ENCODE peak calls at places on chromosome 18, in ten cellular contexts. One of them, this sample, is unnamed.

GRCh38 chr18:67043276-67043675 is 439.4 kb upstream of the CDH19 start:
- DNase-seq in endothelial cell of umbilical vein: no peak
- DNase-seq in breast epithelium: no peak
- DNase-seq in HCT116: no peak
- DNase-seq in H1: no peak
- DNase-seq in spleen: peak; percentile 68
- DNase-seq in HepG2: no peak
- DNase-seq in GM23338: peak; percentile 45
- DNase-seq in prostate gland: no peak
- DNase-seq in SK-N-SH: no peak
- DNase-seq in this sample: no peak

GRCh38 chr18:78976697-78977626 is 2.7 kb upstream of the SALL3 start:
- DNase-seq in HepG2: no peak
- DNase-seq in HCT116: no peak
- DNase-seq in breast epithelium: no peak
- DNase-seq in SK-N-SH: no peak
- DNase-seq in spleen: no peak
- DNase-seq in endothelial cell of umbilical vein: no peak
- DNase-seq in prostate gland: no peak
- DNase-seq in GM23338: peak; percentile 37
- DNase-seq in H1: no peak
- DNase-seq in this sample: no peak

GRCh38 chr18:45054595-45054994 is 373.9 kb downstream of the SETBP1 start:
- DNase-seq in H1: no peak
- DNase-seq in endothelial cell of umbilical vein: no peak
- DNase-seq in spleen: no peak
- DNase-seq in prostate gland: no peak
- DNase-seq in HCT116: no peak
- DNase-seq in GM23338: no peak
- DNase-seq in breast epithelium: no peak
- DNase-seq in HepG2: no peak
- DNase-seq in SK-N-SH: no peak
- DNase-seq in this sample: no peak

GRCh38 chr18:61322265-61322873 is 10.9 kb upstream of the CDH20 start:
- DNase-seq in spleen: peak; percentile 78
- DNase-seq in H1: no peak
- DNase-seq in endothelial cell of umbilical vein: peak; percentile 53
- DNase-seq in prostate gland: no peak
- DNase-seq in breast epithelium: no peak
- DNase-seq in GM23338: peak; percentile 85
- DNase-seq in SK-N-SH: peak; percentile 62
- DNase-seq in HepG2: peak; percentile 42
- DNase-seq in HCT116: peak; percentile 27
- DNase-seq in this sample: no peak

GRCh38 chr18:36412778-36413177 is 115.3 kb downstream of the FHOD3 start:
- DNase-seq in prostate gland: no peak
- DNase-seq in spleen: no peak
- DNase-seq in endothelial cell of umbilical vein: no peak
- DNase-seq in breast epithelium: no peak
- DNase-seq in GM23338: peak; percentile 73
- DNase-seq in H1: no peak
- DNase-seq in HCT116: no peak
- DNase-seq in HepG2: peak; percentile 29
- DNase-seq in SK-N-SH: peak; percentile 41
- DNase-seq in this sample: no peak

GRCh38 chr18:49611316-49611715 is 49.5 kb downstream of the LIPG start:
- DNase-seq in H1: no peak
- DNase-seq in prostate gland: no peak
- DNase-seq in GM23338: no peak
- DNase-seq in spleen: no peak
- DNase-seq in HepG2: no peak
- DNase-seq in SK-N-SH: no peak
- DNase-seq in endothelial cell of umbilical vein: no peak
- DNase-seq in HCT116: no peak
- DNase-seq in breast epithelium: no peak
- DNase-seq in this sample: no peak

GRCh38 chr18:12373032-12373770 is 3.8 kb downstream of the AFG3L2 start:
- DNase-seq in prostate gland: no peak
- DNase-seq in H1: no peak
- DNase-seq in spleen: no peak
- DNase-seq in HCT116: no peak
- DNase-seq in GM23338: no peak
- DNase-seq in breast epithelium: no peak
- DNase-seq in HepG2: no peak
- DNase-seq in SK-N-SH: no peak
- DNase-seq in endothelial cell of umbilical vein: peak; percentile 26
- DNase-seq in this sample: no peak

GRCh38 chr18:13471971-13472628 is 253.5 kb downstream of the LDLRAD4 start:
- DNase-seq in HCT116: no peak
- DNase-seq in SK-N-SH: no peak
- DNase-seq in breast epithelium: no peak
- DNase-seq in prostate gland: no peak
- DNase-seq in GM23338: peak; percentile 18
- DNase-seq in endothelial cell of umbilical vein: no peak
- DNase-seq in H1: no peak
- DNase-seq in HepG2: peak; percentile 86
- DNase-seq in spleen: peak; percentile 74
- DNase-seq in this sample: no peak

GRCh38 chr18:395481-396250 is 104.8 kb downstream of the COLEC12 start:
- DNase-seq in HCT116: no peak
- DNase-seq in GM23338: no peak
- DNase-seq in SK-N-SH: peak; percentile 70
- DNase-seq in spleen: no peak
- DNase-seq in prostate gland: peak; percentile 40
- DNase-seq in endothelial cell of umbilical vein: peak; percentile 86
- DNase-seq in H1: no peak
- DNase-seq in breast epithelium: no peak
- DNase-seq in HepG2: no peak
- DNase-seq in this sample: no peak

GRCh38 chr18:34223164-34223892 is 1.4 kb downstream of the NOL4 start:
- DNase-seq in H1: no peak
- DNase-seq in GM23338: peak; percentile 80
- DNase-seq in breast epithelium: no peak
- DNase-seq in endothelial cell of umbilical vein: no peak
- DNase-seq in spleen: peak; percentile 56
- DNase-seq in SK-N-SH: peak; percentile 57
- DNase-seq in prostate gland: no peak
- DNase-seq in HepG2: no peak
- DNase-seq in HCT116: no peak
- DNase-seq in this sample: no peak
- TF ChIP-seq POLR2AphosphoS5 in H1: no peak
- TF ChIP-seq POLR2AphosphoS5 in GM23338: no peak
- TF ChIP-seq POLR2AphosphoS5 in breast epithelium: no peak
- TF ChIP-seq POLR2AphosphoS5 in endothelial cell of umbilical vein: no peak
- TF ChIP-seq POLR2AphosphoS5 in spleen: no peak
- TF ChIP-seq POLR2AphosphoS5 in SK-N-SH: no peak
- TF ChIP-seq POLR2AphosphoS5 in prostate gland: no peak
- TF ChIP-seq POLR2AphosphoS5 in HepG2: no peak
- TF ChIP-seq POLR2AphosphoS5 in HCT116: no peak
- TF ChIP-seq POLR2AphosphoS5 in this sample: no peak

DNA sequence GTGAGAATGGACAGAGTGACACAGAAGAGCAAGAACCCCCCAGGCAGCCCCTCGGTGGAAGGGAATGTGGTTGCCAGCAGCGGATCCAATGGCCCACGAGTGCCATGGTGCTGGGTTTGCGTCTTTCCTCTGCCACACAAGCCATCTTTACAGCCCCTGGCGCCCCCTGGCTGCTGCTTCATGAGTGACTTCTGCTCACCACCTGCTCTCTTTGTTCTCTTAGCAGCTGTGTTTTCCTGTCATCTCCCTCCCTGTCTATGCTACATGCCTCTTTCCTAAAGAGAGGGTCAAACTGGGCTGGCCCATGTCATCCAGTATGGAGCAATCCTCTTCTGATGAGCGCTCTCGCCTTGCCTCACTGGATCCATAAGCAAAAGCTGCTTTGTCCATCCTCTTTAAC is 300.0 kb upstream of the SMIM21 start:
- DNase-seq in H1: peak; percentile 38
- DNase-seq in GM23338: peak; percentile 86
- DNase-seq in endothelial cell of umbilical vein: no peak
- DNase-seq in spleen: no peak
- DNase-seq in HCT116: peak; percentile 21
- DNase-seq in SK-N-SH: peak; percentile 47
- DNase-seq in breast epithelium: no peak
- DNase-seq in HepG2: peak; percentile 2
- DNase-seq in prostate gland: no peak
- DNase-seq in this sample: no peak
- TF ChIP-seq CTCF in H1: peak; percentile 76
- TF ChIP-seq CTCF in GM23338: peak; percentile 74
- TF ChIP-seq CTCF in endothelial cell of umbilical vein: no peak
- TF ChIP-seq CTCF in spleen: peak; percentile 23
- TF ChIP-seq CTCF in HCT116: peak; percentile 40
- TF ChIP-seq CTCF in SK-N-SH: no peak
- TF ChIP-seq CTCF in breast epithelium: peak; percentile 29
- TF ChIP-seq CTCF in HepG2: peak; percentile 49
- TF ChIP-seq CTCF in prostate gland: peak; percentile 32
- TF ChIP-seq CTCF in this sample: peak; percentile 10

GRCh38 chr18:58438161-58438983 is 190.5 kb downstream of the ALPK2 start:
- DNase-seq in HCT116: no peak
- DNase-seq in H1: no peak
- DNase-seq in SK-N-SH: no peak
- DNase-seq in prostate gland: no peak
- DNase-seq in endothelial cell of umbilical vein: no peak
- DNase-seq in spleen: no peak
- DNase-seq in HepG2: no peak
- DNase-seq in breast epithelium: no peak
- DNase-seq in GM23338: no peak
- DNase-seq in this sample: no peak

GRCh38 chr18:58443671-58444070 is 185.2 kb downstream of the ALPK2 start:
- DNase-seq in spleen: no peak
- DNase-seq in prostate gland: no peak
- DNase-seq in HCT116: no peak
- DNase-seq in GM23338: peak; percentile 52
- DNase-seq in H1: no peak
- DNase-seq in SK-N-SH: no peak
- DNase-seq in HepG2: no peak
- DNase-seq in endothelial cell of umbilical vein: no peak
- DNase-seq in breast epithelium: no peak
- DNase-seq in this sample: peak; percentile 7

DNA sequence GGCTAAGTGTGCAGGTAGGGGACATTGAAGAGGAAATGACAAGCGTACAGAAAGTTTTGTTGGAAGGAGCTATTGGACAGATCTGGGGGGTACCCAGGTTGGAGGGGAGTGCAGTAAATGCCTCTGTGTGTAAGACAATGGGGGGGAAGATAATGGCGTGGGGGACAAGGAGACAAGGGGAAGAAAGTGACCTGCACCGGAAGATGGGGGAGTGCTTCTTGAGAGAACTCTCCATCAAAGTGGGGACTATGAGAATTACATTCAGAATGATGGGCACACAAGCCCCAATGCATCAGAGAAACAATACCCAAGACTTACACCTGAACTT is 189.9 kb downstream of the ALPK2 start:
- DNase-seq in prostate gland: no peak
- DNase-seq in breast epithelium: no peak
- DNase-seq in GM23338: no peak
- DNase-seq in HCT116: no peak
- DNase-seq in HepG2: no peak
- DNase-seq in H1: no peak
- DNase-seq in endothelial cell of umbilical vein: no peak
- DNase-seq in SK-N-SH: no peak
- DNase-seq in spleen: no peak
- DNase-seq in this sample: no peak
- H3K4me3 ChIP-seq in prostate gland: peak overlapping the region; percentile 6
- H3K4me3 ChIP-seq in breast epithelium: peak overlapping the region; percentile 60
- H3K4me3 ChIP-seq in GM23338: no peak overlapping the region
- H3K4me3 ChIP-seq in HCT116: no peak overlapping the region
- H3K4me3 ChIP-seq in HepG2: no peak overlapping the region
- H3K4me3 ChIP-seq in H1: no peak overlapping the region
- H3K4me3 ChIP-seq in endothelial cell of umbilical vein: no peak overlapping the region
- H3K4me3 ChIP-seq in SK-N-SH: no peak overlapping the region
- H3K4me3 ChIP-seq in spleen: peak overlapping the region; percentile 19
- H3K4me3 ChIP-seq in this sample: peak overlapping the region; percentile 41

GRCh38 chr18:22044474-22045220 is 124.7 kb upstream of the GATA6 start:
- DNase-seq in HCT116: no peak
- DNase-seq in prostate gland: peak; percentile 69
- DNase-seq in HepG2: no peak
- DNase-seq in breast epithelium: peak; percentile 64
- DNase-seq in spleen: no peak
- DNase-seq in GM23338: no peak
- DNase-seq in SK-N-SH: no peak
- DNase-seq in endothelial cell of umbilical vein: no peak
- DNase-seq in H1: no peak
- DNase-seq in this sample: no peak
- TF ChIP-seq POLR2AphosphoS5 in HCT116: no peak
- TF ChIP-seq POLR2AphosphoS5 in prostate gland: peak; percentile 78
- TF ChIP-seq POLR2AphosphoS5 in HepG2: no peak
- TF ChIP-seq POLR2AphosphoS5 in breast epithelium: no peak
- TF ChIP-seq POLR2AphosphoS5 in spleen: no peak
- TF ChIP-seq POLR2AphosphoS5 in GM23338: no peak
- TF ChIP-seq POLR2AphosphoS5 in SK-N-SH: no peak
- TF ChIP-seq POLR2AphosphoS5 in endothelial cell of umbilical vein: no peak
- TF ChIP-seq POLR2AphosphoS5 in H1: no peak
- TF ChIP-seq POLR2AphosphoS5 in this sample: no peak

GRCh38 chr18:75860166-75860565 is 432.7 kb upstream of the SMIM21 start:
- DNase-seq in spleen: no peak
- DNase-seq in SK-N-SH: no peak
- DNase-seq in GM23338: no peak
- DNase-seq in breast epithelium: no peak
- DNase-seq in prostate gland: no peak
- DNase-seq in endothelial cell of umbilical vein: no peak
- DNase-seq in HepG2: no peak
- DNase-seq in HCT116: no peak
- DNase-seq in H1: no peak
- DNase-seq in this sample: no peak
- TF ChIP-seq CTCF in spleen: no peak
- TF ChIP-seq CTCF in SK-N-SH: no peak
- TF ChIP-seq CTCF in GM23338: no peak
- TF ChIP-seq CTCF in breast epithelium: no peak
- TF ChIP-seq CTCF in prostate gland: no peak
- TF ChIP-seq CTCF in endothelial cell of umbilical vein: no peak
- TF ChIP-seq CTCF in HepG2: no peak
- TF ChIP-seq CTCF in HCT116: no peak
- TF ChIP-seq CTCF in H1: no peak
- TF ChIP-seq CTCF in this sample: no peak

GRCh38 chr18:3605562-3606443 is 155.8 kb downstream of the TGIF1 start:
- DNase-seq in H1: no peak
- DNase-seq in GM23338: peak; percentile 42
- DNase-seq in endothelial cell of umbilical vein: peak; percentile 67
- DNase-seq in HCT116: no peak
- DNase-seq in HepG2: no peak
- DNase-seq in breast epithelium: no peak
- DNase-seq in SK-N-SH: no peak
- DNase-seq in prostate gland: no peak
- DNase-seq in spleen: peak; percentile 49
- DNase-seq in this sample: peak; percentile 58
- H3K4me3 ChIP-seq in H1: peak overlapping the region; percentile 47
- H3K4me3 ChIP-seq in GM23338: peak overlapping the region; percentile 70
- H3K4me3 ChIP-seq in endothelial cell of umbilical vein: peak overlapping the region; percentile 83
- H3K4me3 ChIP-seq in HCT116: peak overlapping the region; percentile 38
- H3K4me3 ChIP-seq in HepG2: peak overlapping the region; percentile 45
- H3K4me3 ChIP-seq in breast epithelium: peak overlapping the region; percentile 63
- H3K4me3 ChIP-seq in SK-N-SH: peak overlapping the region; percentile 69
- H3K4me3 ChIP-seq in prostate gland: peak overlapping the region; percentile 11
- H3K4me3 ChIP-seq in spleen: peak overlapping the region; percentile 25
- H3K4me3 ChIP-seq in this sample: peak overlapping the region; percentile 42

This sample was measured in sigmoid colon.